ENCODE peak calls at places on chromosomes 7 and 10, in four cellular contexts. J, C, K and N are unnamed samples.

GRCh38 chr7:131110294-131111080 is 217.2 kb upstream of the MKLN1 start:
- DNase-seq in J (peak), C (no peak), K (peak), N (no peak)

GRCh38 chr10:30751678-30752331 is 122.3 kb upstream of the LYZL2 start:
- DNase-seq in J (no peak), C (peak), K (peak), N (peak)

GRCh38 chr7:130143986-130144618 is 61.1 kb downstream of the TMEM209 start:
- DNase-seq in J (no peak), C (no peak), K (no peak), N (no peak)

GRCh38 chr10:32713560-32713959 is 244.5 kb downstream of the ITGB1 start:
- DNase-seq in J (no peak), C (no peak), K (peak), N (no peak)

GRCh38 chr10:97321032-97321806 is 2.1 kb downstream of the FRAT1 start:
- DNase-seq in J (no peak), C (no peak), K (no peak), N (no peak)

GRCh38 chr7:80588591-80588990 is 49.9 kb upstream of the CD36 start:
- DNase-seq in J (no peak), C (no peak), K (peak), N (no peak)

GRCh38 chr7:45186261-45186813 is 28.7 kb downstream of the RAMP3 start:
- DNase-seq in J (no peak), C (no peak), K (no peak), N (no peak)

GRCh38 chr7:17674166-17674955 is 265.9 kb downstream of the SNX13 start:
- DNase-seq in J (peak), C (no peak), K (peak), N (no peak)

GRCh38 chr10:86169506-86170254 is 196.9 kb downstream of the GRID1 start:
- DNase-seq in J (no peak), C (no peak), K (no peak), N (no peak)

GRCh38 chr10:98619446-98619845 is 172.7 kb upstream of the HPS1 start:
- DNase-seq in J (no peak), C (no peak), K (no peak), N (no peak)

GRCh38 chr10:122255509-122256301 is 15.4 kb upstream of the BTBD16 start:
- DNase-seq in J (no peak), C (no peak), K (no peak), N (no peak)

GRCh38 chr10:69802424-69803161 is 887 bp downstream of the COL13A1 start:
- DNase-seq in J (peak), C (no peak), K (peak), N (no peak)

GRCh38 chr10:4315529-4315928 is 510.5 kb upstream of the AKR1E2 start:
- DNase-seq in J (no peak), C (peak), K (peak), N (peak)

GRCh38 chr10:70584941-70585544 is 17.5 kb downstream of the PRF1 start:
- DNase-seq in J (no peak), C (no peak), K (peak), N (peak)

GRCh38 chr10:97974526-97975525 is 55.6 kb downstream of the CRTAC1 start:
- DNase-seq in J (no peak), C (no peak), K (no peak), N (no peak)

GRCh38 chr10:72740526-72740925 is 48.6 kb downstream of the MCU start:
- DNase-seq in J (peak), C (no peak), K (peak), N (peak)

GRCh38 chr10:46028584-46029570 is 1.5 kb downstream of the NCOA4 start:
- DNase-seq in J (peak), C (peak), K (peak), N (peak)

GRCh38 chr10:114755537-114755936 is 66.0 kb upstream of the FHIP2A start:
- DNase-seq in J (no peak), C (no peak), K (no peak), N (no peak)

GRCh38 chr7:140723002-140723401 is 26.5 kb downstream of the NDUFB2 start:
- DNase-seq in J (no peak), C (no peak), K (no peak), N (no peak)

GRCh38 chr7:31995134-31995533 is 75.1 kb downstream of the PDE1C start:
- DNase-seq in J (peak), C (no peak), K (no peak), N (no peak)

GRCh38 chr7:7920056-7920455 is 48.5 kb upstream of the GLCCI1 start:
- DNase-seq in J (no peak), C (no peak), K (no peak), N (no peak)

GRCh38 chr10:8042864-8043568 is 11.5 kb upstream of the GATA3 start:
- DNase-seq in J (no peak), C (no peak), K (no peak), N (no peak)

GRCh38 chr10:113044015-113044755 is 94.1 kb downstream of the TCF7L2 start:
- DNase-seq in J (no peak), C (no peak), K (no peak), N (no peak)

GRCh38 chr10:69375307-69376151 is 41.2 kb downstream of the TACR2 start:
- DNase-seq in J (peak), C (no peak), K (peak), N (no peak)

DNA sequence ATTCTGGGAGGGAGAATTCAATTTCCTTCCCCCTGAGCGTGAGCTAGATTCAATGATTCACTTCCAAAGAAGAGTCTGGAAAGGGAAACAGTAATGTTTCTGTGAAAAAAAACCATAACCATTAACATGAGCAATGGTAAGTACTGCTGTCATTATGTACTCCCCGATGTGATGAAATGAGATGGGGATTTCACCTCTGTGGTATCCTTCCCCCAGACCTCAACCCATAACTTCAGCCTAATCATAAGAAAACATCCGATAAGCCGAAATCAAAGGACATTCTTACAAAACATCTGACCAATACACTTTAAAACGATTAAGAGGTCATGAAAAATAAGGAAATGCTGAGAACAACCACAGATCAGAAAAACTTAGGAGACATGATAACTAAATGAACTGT is 27.2 kb downstream of the EZH2 start:
- DNase-seq in J (peak), C (no peak), K (no peak), N (no peak)
- H3K4me3 ChIP-seq in J (no peak), C (no peak), K (no peak), N (no peak)

GRCh38 chr10:120597902-120598301 is 140.9 kb downstream of the PLPP4 start:
- DNase-seq in J (no peak), C (no peak), K (no peak), N (no peak)

GRCh38 chr10:120600871-120601644 is 144.0 kb downstream of the PLPP4 start:
- DNase-seq in J (peak), C (no peak), K (no peak), N (no peak)

GRCh38 chr10:120599202-120599724 is 142.2 kb downstream of the PLPP4 start:
- DNase-seq in J (no peak), C (no peak), K (no peak), N (no peak)

GRCh38 chr10:120601999-120602398 is 145.0 kb downstream of the PLPP4 start:
- DNase-seq in J (no peak), C (no peak), K (no peak), N (no peak)

GRCh38 chr10:120598377-120598776 is 141.3 kb downstream of the PLPP4 start:
- DNase-seq in J (no peak), C (no peak), K (no peak), N (no peak)
- TF ChIP-seq CTCF in J (peak), C (no peak), K (no peak), N (no peak)

GRCh38 chr10:103983367-103983911 is 16.5 kb downstream of the SLK start:
- DNase-seq in J (no peak), C (no peak), K (no peak), N (no peak)
- H3K4me3 ChIP-seq in J (no peak), C (no peak), K (no peak), N (no peak)

GRCh38 chr10:79067241-79068202 is 1.2 kb upstream of the ZMIZ1 start:
- DNase-seq in J (peak), C (peak), K (peak), N (peak)
- TF ChIP-seq CTCF in J (peak), C (peak), K (peak), N (peak)

DNA sequence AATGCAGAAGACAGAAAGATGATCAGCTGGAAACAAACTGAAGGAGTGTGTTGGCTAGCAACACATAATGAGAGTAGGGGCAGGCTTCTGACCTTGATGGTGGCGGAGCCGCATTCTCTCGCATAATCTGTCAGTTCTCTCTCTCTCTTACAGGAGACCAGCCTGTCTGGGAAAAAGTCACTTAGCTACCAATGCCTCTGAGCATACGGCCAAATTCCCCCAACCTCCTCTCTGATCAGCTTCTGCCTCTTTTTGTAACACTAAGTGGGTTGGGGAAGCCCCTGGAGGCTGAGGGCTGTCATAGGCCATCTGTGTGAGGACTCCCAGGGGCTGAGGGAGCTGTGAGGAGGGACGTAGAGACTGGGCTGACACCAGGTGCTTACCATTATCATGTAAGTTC is 104.6 kb downstream of the HIPK2 start:
- DNase-seq in J (no peak), C (no peak), K (no peak), N (no peak)
- H3K4me3 ChIP-seq in J (no peak), C (no peak), K (no peak), N (no peak)

GRCh38 chr7:52018680-52019054 is 702.1 kb upstream of the COBL start:
- DNase-seq in J (no peak), C (no peak), K (no peak), N (no peak)
- TF ChIP-seq CTCF in J (no peak), C (no peak), K (no peak), N (no peak)

DNA sequence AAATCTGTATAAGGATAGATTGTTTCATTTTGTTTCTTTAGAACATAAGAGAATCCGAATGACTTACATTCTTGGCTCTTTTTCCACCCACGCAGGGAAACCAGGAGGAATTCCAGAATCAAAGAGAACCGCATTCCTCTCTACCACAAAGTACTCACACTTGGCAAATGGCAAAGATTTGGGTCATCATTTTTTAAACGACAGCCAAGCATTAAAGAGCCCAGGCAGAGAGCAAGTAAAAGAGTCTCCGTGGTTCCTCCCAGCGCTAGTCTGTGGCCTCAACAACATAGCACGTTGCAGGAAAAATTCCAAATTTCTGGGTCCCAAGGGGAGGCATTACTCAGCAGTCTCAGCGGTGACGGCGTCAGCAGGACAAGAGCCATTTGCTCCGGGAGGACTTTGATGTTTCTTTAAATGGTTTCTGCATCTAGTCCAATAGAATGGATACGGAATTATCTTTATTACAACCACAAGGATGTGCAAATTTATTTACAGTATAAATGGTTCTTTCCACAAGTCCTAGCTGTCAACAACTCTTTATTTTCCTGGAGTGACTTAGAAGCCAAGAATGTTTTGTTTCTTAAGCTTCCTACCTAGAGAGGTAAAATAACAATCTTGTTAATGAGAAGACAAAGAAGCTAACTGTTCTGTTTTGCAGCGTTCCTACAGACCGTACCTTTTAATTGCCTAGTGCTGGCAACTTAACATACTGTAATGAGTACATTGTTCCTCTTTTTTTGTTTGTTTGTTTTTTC is 232.5 kb downstream of the SKIDA1 start:
- DNase-seq in J (peak), C (peak), K (peak), N (peak)
- H3K4me3 ChIP-seq in J (peak), C (peak), K (peak), N (peak)